ENCODE peak calls at places on chromosomes 6 and 20, in six cellular contexts. J is neuronal stem cell, I is IMR-90, G is H9, O is trophoblast cell, Q is H1. F is an unnamed sample. For H3K9me3, the result is how much of the 10 kb centered on the place peaks cover.

GRCh38 chr6:44002591-44003344 is 124.5 kb downstream of the MRPL14 start:
- DNase-seq in G (peak), J (no peak), Q (peak), I (peak), O (peak), F (peak)

GRCh38 chr6:100230976-100231316 is 233.8 kb downstream of the SIM1 start:
- DNase-seq in J (no peak), G (no peak), Q (no peak), I (peak), O (peak), F (no peak)

GRCh38 chr6:15246217-15247211 is 645 bp downstream of the JARID2 start:
- DNase-seq in Q (no peak), I (peak), O (no peak), G (no peak), J (no peak), F (peak)

GRCh38 chr6:158459726-158460125 is 100.2 kb upstream of the TMEM181 start:
- DNase-seq in J (no peak), O (no peak), G (no peak), I (no peak), Q (no peak), F (no peak)

GRCh38 chr20:20211988-20212518 is 155.9 kb upstream of the INSM1 start:
- DNase-seq in J (no peak), G (no peak), O (peak), Q (no peak), I (no peak), F (no peak)

GRCh38 chr6:90293319-90293937 is 3.2 kb downstream of the BACH2 start:
- DNase-seq in O (no peak), I (peak), G (no peak), J (no peak), Q (no peak), F (no peak)

GRCh38 chr6:128168244-128168643 is 267.4 kb upstream of the THEMIS start:
- DNase-seq in I (no peak), G (no peak), Q (no peak), J (no peak), O (no peak), F (no peak)

GRCh38 chr20:35318502-35319157 is 26.4 kb upstream of the FAM83C start:
- DNase-seq in Q (no peak), G (no peak), J (no peak), O (no peak), I (peak), F (peak)

GRCh38 chr20:21453676-21454075 is 56.4 kb upstream of the NKX2-4 start:
- DNase-seq in J (no peak), Q (no peak), I (no peak), G (no peak), O (no peak), F (no peak)

GRCh38 chr6:166637806-166638458 is 10.9 kb upstream of the RPS6KA2 start:
- DNase-seq in O (no peak), I (no peak), J (no peak), G (no peak), Q (no peak), F (no peak)

GRCh38 chr20:48877299-48877698 is 44.2 kb upstream of the ARFGEF2 start:
- DNase-seq in J (no peak), I (no peak), Q (no peak), G (no peak), O (no peak), F (no peak)

GRCh38 chr20:45798935-45799642 is 7.3 kb downstream of the DNTTIP1 start:
- DNase-seq in J (peak), Q (peak), G (peak), I (peak), O (peak), F (peak)

GRCh38 chr20:11935754-11936551 is 18.3 kb downstream of the BTBD3 start:
- DNase-seq in I (no peak), Q (no peak), O (no peak), J (no peak), G (no peak), F (no peak)

GRCh38 chr6:89311530-89311852 is 3.6 kb downstream of the GABRR2 start:
- DNase-seq in G (no peak), O (no peak), I (no peak), Q (no peak), J (no peak), F (no peak)

GRCh38 chr6:64505312-64505711 is 869.7 kb downstream of the PHF3 start:
- DNase-seq in O (no peak), Q (peak), G (peak), J (no peak), I (no peak), F (no peak)

GRCh38 chr6:168823397-168824020 is 382.5 kb downstream of the SMOC2 start:
- DNase-seq in O (no peak), Q (no peak), J (peak), G (no peak), I (no peak), F (peak)

GRCh38 chr6:121055572-121056163 is 278.6 kb downstream of the TBC1D32 start:
- DNase-seq in G (no peak), I (peak), J (peak), Q (no peak), O (peak), F (peak)

GRCh38 chr20:50313827-50314226 is 123.2 kb downstream of the CEBPB start:
- DNase-seq in I (no peak), G (no peak), J (no peak), O (no peak), Q (no peak), F (no peak)

GRCh38 chr20:49675368-49676151 is 38.1 kb downstream of the B4GALT5 start:
- DNase-seq in G (no peak), Q (no peak), J (no peak), I (no peak), O (peak), F (no peak)

GRCh38 chr6:159390384-159390783 is 221.2 kb downstream of the FNDC1 start:
- DNase-seq in G (no peak), Q (no peak), J (no peak), I (no peak), O (no peak), F (no peak)

GRCh38 chr20:33359399-33360261 is 41.7 kb downstream of the CDK5RAP1 start:
- DNase-seq in Q (no peak), O (no peak), G (no peak), J (no peak), I (no peak), F (peak)

GRCh38 chr6:14883921-14884320 is 361.9 kb upstream of the JARID2 start:
- DNase-seq in Q (no peak), I (peak), O (no peak), G (peak), J (no peak), F (peak)

GRCh38 chr6:2706482-2706881 is 44.2 kb downstream of the MYLK4 start:
- DNase-seq in I (no peak), G (no peak), J (no peak), Q (no peak), O (no peak), F (no peak)

GRCh38 chr6:29553268-29554057 is 6.1 kb downstream of the UBD start:
- DNase-seq in J (peak), O (peak), I (peak), G (peak), Q (peak), F (peak)

GRCh38 chr6:144150673-144151009 is 324 bp downstream of the STX11 start:
- DNase-seq in O (no peak), G (peak), I (peak), Q (no peak), J (peak), F (peak)

GRCh38 chr20:24936526-24937407 is 12.3 kb upstream of the CST7 start:
- DNase-seq in G (no peak), J (no peak), I (no peak), O (no peak), Q (no peak), F (no peak)
- H3K9me3 ChIP-seq in G (under half), J (under half), I (under half), O (under half), Q (under half), F (under half)

GRCh38 chr6:7910654-7911344 is at the start of gene TXNDC5:
- DNase-seq in I (peak), J (peak), Q (peak), G (peak), O (peak), F (peak)
- H2BK120ac ChIP-seq in I (peak), J (no peak), Q (no peak), G (no peak), O (peak), F (peak)

GRCh38 chr6:170143401-170144150 is 147.3 kb downstream of the DLL1 start:
- DNase-seq in Q (no peak), O (no peak), J (no peak), I (no peak), G (no peak), F (no peak)
- H3K9me3 ChIP-seq in Q (under half), O (under half), J (under half), I (under half), G (under half), F (under half)

GRCh38 chr6:31558631-31559500 is 11.5 kb downstream of the NFKBIL1 start:
- DNase-seq in J (no peak), Q (no peak), G (no peak), I (no peak), O (peak), F (peak)
- H2BK120ac ChIP-seq in J (no peak), Q (no peak), G (no peak), I (no peak), O (no peak), F (peak)